ENCODE peak calls at places on chromosomes 12 and 14, in eight cellular contexts. K is H9; Y is stimulated activated CD8-positive, alpha-beta memory T cell treated with anti-CD3 and anti-CD28 coated beads, Interleukin-4, amount 100 ng/mL, for 24 hours; D is foreskin fibroblast; V is NCI-H1092; O is fibroblast of the aortic adventitia; N is left colon; Z is activated T-helper 1 cell treated with anti-CD3 and anti-CD28 coated beads, Interleukin-2, amount 50 U/mL, for 16 hours. C is an unnamed sample.

GRCh38 chr14:33414041-33414440 is 475.4 kb downstream of the NPAS3 start:
- DNase-seq in Z (no peak), N (no peak), K (no peak), D (no peak), Y (no peak), O (no peak), V (no peak), C (no peak)

GRCh38 chr14:51806026-51806590 is 54.3 kb upstream of the GNG2 start:
- DNase-seq in Y (no peak), K (no peak), O (no peak), V (no peak), Z (no peak), D (no peak), N (no peak), C (no peak)

GRCh38 chr12:911191-911826 is 38.2 kb downstream of the RAD52 start:
- DNase-seq in D (no peak), O (peak), V (no peak), Y (no peak), Z (no peak), K (no peak), N (no peak), C (no peak)

GRCh38 chr14:22555573-22556011 is 33.4 kb downstream of the DAD1 start:
- DNase-seq in D (no peak), N (no peak), K (no peak), Y (peak), Z (no peak), V (no peak), O (no peak), C (no peak)

GRCh38 chr12:40788276-40788675 is 96.0 kb downstream of the CNTN1 start:
- DNase-seq in O (no peak), K (peak), N (no peak), Z (no peak), D (no peak), Y (no peak), V (no peak), C (no peak)

GRCh38 chr12:100489326-100489725 is 15.7 kb downstream of the NR1H4 start:
- DNase-seq in K (no peak), Z (no peak), O (no peak), N (no peak), D (no peak), V (no peak), Y (no peak), C (no peak)

GRCh38 chr12:52759695-52760094 is 17.4 kb downstream of the KRT76 start:
- DNase-seq in Y (no peak), V (no peak), N (no peak), O (no peak), Z (no peak), K (no peak), D (no peak), C (no peak)

GRCh38 chr12:117857632-117858274 is 111.0 kb downstream of the KSR2 start:
- DNase-seq in O (peak), Z (no peak), Y (peak), V (no peak), K (peak), D (peak), N (peak), C (peak)

GRCh38 chr12:87818416-87818815 is 210.8 kb downstream of the C12orf50 start:
- DNase-seq in Y (no peak), Z (no peak), K (no peak), V (no peak), O (no peak), D (no peak), N (no peak), C (no peak)

GRCh38 chr12:67220065-67220464 is 49.1 kb upstream of the CAND1 start:
- DNase-seq in V (no peak), D (no peak), K (peak), N (peak), Y (no peak), O (no peak), Z (no peak), C (peak)

GRCh38 chr14:74508292-74508731 is 14.7 kb downstream of the ISCA2 start:
- DNase-seq in O (no peak), Y (no peak), D (no peak), V (no peak), N (no peak), Z (no peak), K (peak), C (no peak)

GRCh38 chr12:103181366-103182152 is 224.1 kb downstream of the ASCL1 start:
- DNase-seq in V (no peak), Y (no peak), Z (no peak), D (no peak), N (no peak), K (no peak), O (no peak), C (no peak)

GRCh38 chr12:83793616-83794015 is 1106.9 kb downstream of the TMTC2 start:
- DNase-seq in O (no peak), Z (no peak), D (no peak), K (no peak), V (no peak), N (no peak), Y (no peak), C (no peak)

GRCh38 chr12:112133418-112133817 is 8.1 kb downstream of the TRAFD1 start:
- DNase-seq in D (no peak), Z (no peak), Y (no peak), K (no peak), N (no peak), O (no peak), V (no peak), C (no peak)

GRCh38 chr14:81062816-81063215 is 107.4 kb downstream of the TSHR start:
- DNase-seq in V (no peak), N (no peak), Y (no peak), D (no peak), O (peak), K (peak), Z (no peak), C (no peak)

GRCh38 chr12:53578783-53579182 is 47.4 kb downstream of the ATF7 start:
- DNase-seq in N (no peak), V (no peak), D (no peak), Y (no peak), Z (no peak), K (peak), O (no peak), C (no peak)

GRCh38 chr12:118544569-118544968 is 168.2 kb downstream of the SUDS3 start:
- DNase-seq in Z (no peak), N (no peak), V (no peak), O (no peak), D (peak), Y (no peak), K (peak), C (no peak)